ENCODE peak calls at places on chromosomes 13 and 19, in four cellular contexts. C, D, I and O are unnamed samples.

GRCh38 chr19:9860407-9860806 is 25.3 kb downstream of the PIN1 start:
- DNase-seq in C (no peak), D (no peak), I (no peak), O (no peak)

GRCh38 chr13:98108330-98108729 is 34.6 kb upstream of the FARP1 start:
- DNase-seq in D (no peak), C (no peak), I (no peak), O (no peak)

GRCh38 chr19:46975918-46976782 is 43.5 kb upstream of the NPAS1 start:
- DNase-seq in D (peak), I (peak), C (peak), O (no peak)

GRCh38 chr13:107421028-107421427 is 794.3 kb downstream of the LIG4 start:
- DNase-seq in D (no peak), I (no peak), C (no peak), O (no peak)

GRCh38 chr13:29077051-29077813 is 257.1 kb downstream of the MTUS2 start:
- DNase-seq in I (no peak), D (no peak), C (no peak), O (no peak)

GRCh38 chr13:58598241-58598640 is 966.7 kb downstream of the PCDH17 start:
- DNase-seq in D (no peak), C (no peak), I (no peak), O (no peak)

GRCh38 chr19:11196406-11197287 is 698 bp downstream of the KANK2 start:
- DNase-seq in D (no peak), C (no peak), I (no peak), O (peak)

GRCh38 chr13:97422118-97423054 is 11.6 kb upstream of the RAP2A start:
- DNase-seq in I (no peak), D (no peak), C (no peak), O (no peak)

GRCh38 chr19:35276706-35277281 is 5.5 kb upstream of the HAMP start:
- DNase-seq in I (no peak), C (no peak), D (no peak), O (no peak)

GRCh38 chr19:11007376-11007775 is 46.5 kb downstream of the SMARCA4 start:
- DNase-seq in I (no peak), C (no peak), D (no peak), O (no peak)

GRCh38 chr19:29662604-29663404 is 2.5 kb upstream of the PLEKHF1 start:
- DNase-seq in C (peak), D (no peak), I (no peak), O (peak)

GRCh38 chr13:34678154-34678553 is 263.9 kb upstream of the NBEA start:
- DNase-seq in D (no peak), C (peak), I (peak), O (no peak)

GRCh38 chr19:2032296-2032941 is 16.9 kb upstream of the BTBD2 start:
- DNase-seq in I (no peak), C (peak), D (no peak), O (no peak)

GRCh38 chr13:112885782-112886268 is 83.2 kb upstream of the MCF2L start:
- DNase-seq in C (peak), I (peak), D (peak), O (peak)

GRCh38 chr19:19338082-19338481 is 17.5 kb downstream of the MAU2 start:
- DNase-seq in I (no peak), C (no peak), D (no peak), O (no peak)

GRCh38 chr13:36571444-36571843 is 102.4 kb upstream of the SERTM1 start:
- DNase-seq in D (no peak), I (no peak), C (no peak), O (no peak)

GRCh38 chr13:41271456-41272285 is 8.3 kb upstream of the MTRF1 start:
- DNase-seq in C (no peak), D (no peak), I (no peak), O (no peak)

GRCh38 chr19:18044825-18045304 is 36.9 kb downstream of the ARRDC2 start:
- DNase-seq in D (no peak), I (no peak), C (peak), O (peak)

GRCh38 chr13:98927954-98928927 is 49.6 kb downstream of the DOCK9 start:
- DNase-seq in I (peak), D (no peak), C (no peak), O (no peak)

GRCh38 chr13:29484236-29484635 is 111.3 kb downstream of the SLC7A1 start:
- DNase-seq in C (no peak), I (no peak), D (no peak), O (no peak)

GRCh38 chr13:51845574-51846318 is 769 bp upstream of the TMEM272 start:
- DNase-seq in D (no peak), C (no peak), I (peak), O (no peak)

GRCh38 chr13:47801555-47801954 is 199.5 kb downstream of the SUCLA2 start:
- DNase-seq in I (no peak), D (no peak), C (no peak), O (no peak)

GRCh38 chr19:18300930-18301717 is 19.7 kb upstream of the JUND start:
- DNase-seq in I (no peak), C (peak), D (no peak), O (peak)

GRCh38 chr13:47934371-47934770 is 66.7 kb downstream of the SUCLA2 start:
- DNase-seq in C (no peak), D (no peak), I (no peak), O (no peak)

GRCh38 chr13:26698392-26699196 is 62.0 kb downstream of the GPR12 start:
- DNase-seq in I (peak), D (peak), C (peak), O (peak)

GRCh38 chr13:35714588-35714987 is 238.1 kb upstream of the MAB21L1 start:
- DNase-seq in I (no peak), D (no peak), C (no peak), O (no peak)

GRCh38 chr13:27969073-27969865 is at the start of gene CDX2:
- DNase-seq in D (no peak), C (peak), I (no peak), O (no peak)

GRCh38 chr19:45924891-45925447 is 10.4 kb upstream of the NANOS2 start:
- DNase-seq in C (no peak), I (no peak), D (no peak), O (no peak)

GRCh38 chr13:32426981-32427851 is 714 bp downstream of the N4BP2L1 start:
- DNase-seq in C (no peak), I (no peak), D (no peak), O (no peak)

GRCh38 chr13:47798906-47799305 is 202.2 kb downstream of the SUCLA2 start:
- DNase-seq in I (peak), D (no peak), C (no peak), O (no peak)

GRCh38 chr13:42991892-42992584 is at the start of gene EPSTI1:
- DNase-seq in D (no peak), C (no peak), I (no peak), O (peak)

GRCh38 chr19:51479531-51480331 is 1.4 kb downstream of the CEACAM18 start:
- DNase-seq in I (no peak), C (no peak), D (no peak), O (no peak)

GRCh38 chr19:11261902-11262839 is at the start of gene DOCK6:
- DNase-seq in I (no peak), C (no peak), D (no peak), O (peak)

GRCh38 chr19:32345261-32346207 is at the start of gene ZNF507:
- DNase-seq in C (peak), I (peak), D (peak), O (peak)

GRCh38 chr19:53596056-53596455 is 35.7 kb upstream of the DPRX start:
- DNase-seq in C (no peak), D (no peak), I (no peak), O (peak)

GRCh38 chr19:18205180-18205915 is 1.5 kb upstream of the RAB3A start:
- DNase-seq in I (no peak), C (no peak), D (no peak), O (peak)

GRCh38 chr19:12708641-12709040 is 12.2 kb upstream of the FBXW9 start:
- DNase-seq in D (no peak), I (no peak), C (no peak), O (no peak)
- TF ChIP-seq RNF2 in D (no peak), I (no peak), C (no peak), O (no peak)

DNA sequence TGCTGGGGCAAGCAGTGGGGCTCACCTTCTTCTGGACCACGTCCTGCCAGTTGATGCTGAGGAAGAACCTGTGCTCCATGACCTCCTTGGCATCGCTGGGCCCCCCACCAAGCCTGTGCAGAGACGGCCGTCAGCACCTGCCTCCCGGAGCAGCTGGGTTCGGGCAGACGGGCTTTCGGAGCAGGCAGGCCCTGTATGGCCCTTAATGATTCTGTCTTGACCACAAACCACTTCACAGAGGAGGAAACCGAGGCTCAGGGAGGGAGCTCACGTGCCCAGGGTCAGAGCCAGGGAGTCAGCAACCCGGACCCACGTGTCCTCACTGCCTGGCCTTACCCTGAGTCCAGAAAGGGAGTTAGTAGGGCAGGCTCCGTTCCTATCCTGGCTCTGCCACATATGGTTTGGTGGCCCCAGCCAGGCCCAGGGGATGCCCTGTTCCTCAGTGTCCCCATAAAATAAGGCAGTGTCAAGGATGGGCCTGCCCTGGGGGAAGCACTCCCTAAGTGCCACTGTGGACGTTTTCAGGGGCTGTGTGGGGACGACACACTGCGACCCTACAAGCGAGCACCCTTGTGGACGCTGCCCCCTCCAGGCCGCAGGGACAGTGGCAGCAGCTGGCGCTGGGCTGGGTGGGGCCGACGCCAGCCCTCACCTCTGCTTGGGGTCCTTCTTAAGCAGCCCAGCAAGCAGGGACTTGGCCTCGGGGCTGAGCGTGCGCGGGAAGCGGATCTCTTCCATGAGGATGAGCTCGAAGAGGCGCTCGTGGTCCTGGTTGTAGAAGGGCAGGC is 8.9 kb upstream of the CCNP start:
- DNase-seq in C (no peak), I (no peak), D (no peak), O (peak)
- TF ChIP-seq CTCF in C (peak), I (peak), D (peak), O (peak)

GRCh38 chr19:3409346-3410064 is 43.1 kb downstream of the NFIC start:
- DNase-seq in C (no peak), D (no peak), I (peak), O (no peak)
- TF ChIP-seq RNF2 in C (no peak), D (no peak), I (no peak), O (no peak)

GRCh38 chr13:22506286-22506685 is 674.5 kb upstream of the SGCG start:
- DNase-seq in D (no peak), I (no peak), C (no peak), O (no peak)
- TF ChIP-seq CTCF in D (no peak), I (no peak), C (no peak), O (no peak)

GRCh38 chr13:110197041-110197440 is 109.9 kb downstream of the COL4A1 start:
- DNase-seq in I (peak), C (no peak), D (no peak), O (no peak)
- TF ChIP-seq RNF2 in I (no peak), C (no peak), D (no peak), O (no peak)

GRCh38 chr13:83882626-83882959 is 319 bp upstream of the SLITRK1 start:
- DNase-seq in C (no peak), D (no peak), I (no peak), O (no peak)

GRCh38 chr13:83881917-83882625 is at the start of gene SLITRK1:
- DNase-seq in C (peak), D (peak), I (no peak), O (peak)

GRCh38 chr13:83884141-83884540 is 1.9 kb upstream of the SLITRK1 start:
- DNase-seq in I (no peak), D (no peak), C (no peak), O (no peak)

GRCh38 chr13:83881031-83881727 is 1.1 kb downstream of the SLITRK1 start:
- DNase-seq in I (no peak), C (no peak), D (no peak), O (no peak)

GRCh38 chr13:83883061-83883523 is 818 bp upstream of the SLITRK1 start:
- DNase-seq in D (no peak), C (no peak), I (no peak), O (no peak)
- TF ChIP-seq CTCF in D (no peak), C (no peak), I (no peak), O (no peak)

DNA sequence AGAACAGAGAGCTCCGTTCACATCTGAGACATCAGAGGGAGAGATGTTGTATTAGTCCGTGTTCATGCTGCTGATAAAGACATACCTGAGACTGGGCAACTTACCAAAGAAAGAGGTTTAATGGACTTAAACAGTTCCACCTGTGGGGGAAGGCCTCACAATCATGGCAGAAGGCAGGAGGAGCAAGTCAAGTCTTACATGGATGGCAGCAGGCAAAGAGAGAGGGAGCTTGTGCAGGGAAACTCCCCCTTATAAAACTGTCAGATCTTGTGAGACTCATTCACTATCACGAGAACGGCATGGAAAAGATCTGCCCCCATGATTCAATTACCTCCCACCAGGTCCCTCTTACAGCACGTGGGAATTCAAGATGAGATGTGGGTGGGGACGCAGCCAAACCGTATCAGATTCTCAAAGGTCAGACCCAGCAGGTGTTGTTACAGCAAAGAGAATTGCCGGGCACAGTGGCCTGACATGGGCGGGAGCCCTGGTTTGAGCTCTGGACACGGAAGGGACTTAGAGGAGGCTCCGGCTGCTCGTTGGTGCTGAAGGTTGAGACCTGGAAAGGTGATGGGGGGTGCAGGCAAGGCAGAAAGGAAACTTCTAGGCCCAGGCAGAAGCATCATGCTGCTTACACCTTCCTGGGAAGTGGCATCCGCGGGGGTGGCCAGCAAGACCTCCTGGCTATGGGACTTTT is 33.1 kb downstream of the PEX11G start:
- DNase-seq in C (no peak), I (no peak), D (no peak), O (no peak)
- TF ChIP-seq RNF2 in C (no peak), I (no peak), D (no peak), O (no peak)

GRCh38 chr19:5225486-5226345 is 114.9 kb downstream of the PTPRS start:
- DNase-seq in D (no peak), I (peak), C (no peak), O (peak)
- TF ChIP-seq CTCF in D (peak), I (peak), C (peak), O (peak)

GRCh38 chr13:75307370-75307984 is 174.5 kb downstream of the TBC1D4 start:
- DNase-seq in D (no peak), C (no peak), I (no peak), O (no peak)

GRCh38 chr13:75308222-75308621 is 173.7 kb downstream of the TBC1D4 start:
- DNase-seq in I (no peak), D (no peak), C (no peak), O (no peak)

GRCh38 chr13:75305057-75305456 is 176.9 kb downstream of the TBC1D4 start:
- DNase-seq in C (no peak), D (no peak), I (no peak), O (no peak)

GRCh38 chr13:75312884-75313520 is 169.0 kb downstream of the TBC1D4 start:
- DNase-seq in C (no peak), D (no peak), I (no peak), O (no peak)

GRCh38 chr13:75310005-75310580 is 171.9 kb downstream of the TBC1D4 start:
- DNase-seq in D (no peak), C (no peak), I (no peak), O (no peak)
- TF ChIP-seq RNF2 in D (no peak), C (no peak), I (no peak), O (no peak)

DNA sequence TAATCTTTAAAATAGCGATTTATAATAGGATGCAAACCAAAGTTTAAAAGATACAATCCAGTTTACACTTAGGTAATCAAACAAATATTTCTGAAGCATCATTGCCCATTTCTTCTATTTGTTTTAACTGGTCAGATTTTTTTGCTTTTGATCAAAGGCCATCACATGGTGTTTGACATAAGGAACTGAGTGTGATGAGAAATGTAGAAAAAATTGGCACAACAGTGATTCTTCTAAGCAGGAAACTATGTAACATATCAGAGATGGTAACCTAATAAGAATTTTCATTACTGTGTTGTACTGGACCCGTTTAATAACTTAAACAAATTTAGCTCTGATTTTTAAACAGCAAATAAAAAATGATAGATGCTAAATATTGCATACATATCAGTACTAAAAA is 644.7 kb upstream of the KLF12 start:
- DNase-seq in D (no peak), I (no peak), C (no peak), O (no peak)
- TF ChIP-seq CTCF in D (no peak), I (no peak), C (no peak), O (no peak)